ENCODE peak calls at places on chromosomes 1 and 21, in five cellular contexts. K is fibroblast of lung, B is foreskin fibroblast, G is fibroblast of mammary gland, U is transverse colon. C is an unnamed sample.

GRCh38 chr21:39776589-39776988 is 31.6 kb downstream of the IGSF5 start:
- DNase-seq in B (no peak), K (no peak), G (no peak), U (no peak), C (no peak)

GRCh38 chr21:42386034-42386591 is 9.7 kb downstream of the TMPRSS3 start:
- DNase-seq in K (no peak), U (peak), G (no peak), B (no peak), C (no peak)

GRCh38 chr1:161962094-161962887 is 61.4 kb downstream of the OLFML2B start:
- DNase-seq in G (peak), K (peak), B (peak), U (no peak), C (no peak)

GRCh38 chr1:48498096-48498791 is 26.2 kb upstream of the SPATA6 start:
- DNase-seq in B (peak), U (peak), G (peak), K (peak), C (peak)

GRCh38 chr1:44500181-44501021 is 95.3 kb downstream of the RNF220 start:
- DNase-seq in U (no peak), G (peak), K (peak), B (no peak), C (no peak)

GRCh38 chr21:45972716-45973474 is 8.7 kb upstream of the COL6A1 start:
- DNase-seq in G (peak), U (peak), B (peak), K (peak), C (no peak)

GRCh38 chr1:58149266-58149812 is 397.2 kb downstream of the OMA1 start:
- DNase-seq in B (no peak), U (no peak), G (no peak), K (no peak), C (no peak)

GRCh38 chr1:225735252-225736149 is 42.1 kb upstream of the SRP9 start:
- DNase-seq in K (peak), U (peak), B (peak), G (peak), C (peak)

GRCh38 chr1:30342535-30343141 is 380.7 kb downstream of the MATN1 start:
- DNase-seq in B (no peak), K (no peak), U (no peak), G (no peak), C (no peak)

GRCh38 chr1:28926629-28927441 is 12.5 kb downstream of the EPB41 start:
- DNase-seq in G (no peak), B (no peak), U (no peak), K (no peak), C (no peak)

GRCh38 chr1:36540056-36540455 is 57.3 kb upstream of the CSF3R start:
- DNase-seq in G (no peak), K (no peak), B (no peak), U (no peak), C (no peak)

GRCh38 chr1:11690669-11691301 is 725 bp upstream of the DRAXIN start:
- DNase-seq in G (no peak), U (no peak), K (no peak), B (no peak), C (peak)

GRCh38 chr1:61790837-61791236 is 48.6 kb downstream of the PATJ start:
- DNase-seq in B (no peak), K (no peak), U (no peak), G (no peak), C (no peak)

GRCh38 chr1:99726818-99727217 is 39.6 kb downstream of the FRRS1 start:
- DNase-seq in K (no peak), U (peak), B (no peak), G (no peak), C (no peak)

GRCh38 chr1:178495158-178495557 is 1.6 kb downstream of the CLEC20A start:
- DNase-seq in G (no peak), U (no peak), B (no peak), K (no peak), C (peak)

DNA sequence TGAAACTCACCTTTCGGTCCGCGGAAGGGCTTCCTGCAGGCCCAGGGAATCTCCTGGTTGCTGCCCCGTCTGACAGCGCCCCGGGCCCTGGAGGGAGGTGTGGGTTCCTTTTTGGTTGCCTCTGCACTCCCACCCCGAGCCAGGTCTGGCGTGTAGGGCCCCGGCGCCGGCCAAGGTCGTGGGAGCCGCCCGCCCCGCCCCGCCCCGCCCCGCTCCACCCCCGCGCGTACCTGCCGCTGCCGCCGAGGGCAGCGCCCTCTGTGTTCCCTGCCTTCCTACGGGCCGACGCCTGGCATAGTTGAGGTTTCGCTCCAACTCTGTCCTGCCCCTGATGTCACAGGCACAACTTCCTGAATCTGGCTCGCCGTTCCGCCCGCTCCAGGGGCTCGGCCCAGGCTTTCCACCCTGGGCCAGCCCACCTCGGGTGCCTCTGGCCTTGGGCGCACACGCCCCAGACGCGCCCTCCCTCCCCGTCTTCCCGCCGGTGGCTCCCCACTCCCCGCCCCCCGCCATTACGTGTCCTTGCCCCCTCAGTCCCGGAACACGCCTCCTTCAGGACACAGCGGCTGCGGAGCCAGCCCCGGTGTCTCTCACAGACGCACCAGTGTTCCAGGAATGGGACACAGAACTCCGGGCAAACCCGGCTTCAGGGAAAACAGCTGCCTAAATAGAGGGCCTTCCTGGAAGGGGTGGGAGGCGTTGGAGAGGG is at the start of gene KIAA0040:
- DNase-seq in G (no peak), B (peak), U (peak), K (no peak), C (no peak)
- TF ChIP-seq CTCF in G (no peak), B (no peak), U (no peak), K (no peak), C (no peak)

GRCh38 chr1:223343692-223344091 is 20.3 kb downstream of the SUSD4 start:
- DNase-seq in U (no peak), K (no peak), G (no peak), B (no peak), C (no peak)

GRCh38 chr1:223347583-223347982 is 16.4 kb downstream of the SUSD4 start:
- DNase-seq in G (no peak), B (no peak), U (no peak), K (no peak), C (no peak)

GRCh38 chr1:223346311-223346710 is 17.7 kb downstream of the SUSD4 start:
- DNase-seq in U (no peak), G (no peak), K (no peak), B (no peak), C (no peak)

GRCh38 chr1:223344491-223344890 is 19.5 kb downstream of the SUSD4 start:
- DNase-seq in B (no peak), K (no peak), G (no peak), U (no peak), C (no peak)

GRCh38 chr1:223345720-223346119 is 18.3 kb downstream of the SUSD4 start:
- DNase-seq in K (no peak), G (no peak), B (no peak), U (no peak), C (no peak)
- TF ChIP-seq CTCF in K (no peak), G (no peak), B (no peak), U (no peak), C (no peak)

GRCh38 chr1:192808588-192809285 is at the start of gene RGS2:
- DNase-seq in B (peak), G (peak), K (peak), U (peak), C (peak)

GRCh38 chr1:192809286-192810252 is 730 bp downstream of the RGS2 start:
- DNase-seq in U (peak), K (peak), B (peak), G (peak), C (no peak)

GRCh38 chr1:192805832-192806323 is 3.0 kb upstream of the RGS2 start:
- DNase-seq in K (peak), B (peak), U (no peak), G (peak), C (no peak)

GRCh38 chr1:192807968-192808587 is 761 bp upstream of the RGS2 start:
- DNase-seq in G (peak), K (peak), B (peak), U (no peak), C (no peak)

DNA sequence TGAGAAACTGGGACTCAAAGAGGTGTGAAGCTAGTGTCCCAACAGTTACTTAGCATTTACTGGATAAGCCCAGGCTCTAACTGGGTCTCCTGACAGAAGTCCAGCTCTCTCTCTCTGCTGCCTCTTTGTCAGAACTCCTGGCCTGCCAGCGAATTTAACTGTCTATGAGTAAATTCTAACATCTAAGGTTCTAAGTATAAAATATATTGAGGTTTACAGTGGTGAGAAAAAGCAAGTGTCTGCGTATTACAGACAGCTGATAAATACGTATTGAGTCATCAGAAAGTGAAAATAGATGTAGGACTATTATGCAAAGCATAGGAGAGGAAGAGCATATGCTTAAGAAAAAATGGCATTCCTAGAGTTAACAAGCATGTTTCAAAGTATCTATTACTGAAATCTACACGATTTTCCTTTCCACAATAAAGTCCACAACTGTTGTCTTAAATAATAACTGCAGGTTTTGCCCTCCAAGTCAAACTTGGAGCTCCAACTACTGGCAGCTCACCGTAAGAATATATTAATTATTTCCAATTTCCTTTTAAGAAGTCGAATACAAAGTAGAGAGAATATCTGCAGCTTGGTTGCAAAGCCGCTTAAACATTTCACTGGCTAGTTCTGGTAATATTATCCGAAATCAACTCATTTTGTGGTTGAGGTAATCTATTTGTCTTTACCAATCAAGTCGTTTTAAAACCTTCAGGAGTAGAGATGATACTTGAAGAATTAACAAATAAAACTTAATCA is 1.4 kb upstream of the RGS2 start:
- DNase-seq in K (peak), G (peak), U (no peak), B (no peak), C (no peak)
- TF ChIP-seq CTCF in K (peak), G (peak), U (no peak), B (no peak), C (peak)

GRCh38 chr1:184340984-184341383 is 45.8 kb upstream of the C1orf21 start:
- DNase-seq in G (peak), K (peak), B (no peak), U (no peak), C (no peak)
- TF ChIP-seq CTCF in G (peak), K (peak), B (peak), U (no peak), C (no peak)

GRCh38 chr1:233316473-233316872 is 11.1 kb upstream of the MAP3K21 start:
- DNase-seq in B (no peak), K (no peak), U (no peak), G (no peak), C (no peak)
- TF ChIP-seq CTCF in B (no peak), K (no peak), U (no peak), G (no peak), C (no peak)

GRCh38 chr1:77533660-77534295 is 148.7 kb downstream of the ZZZ3 start:
- DNase-seq in U (peak), G (peak), B (peak), K (peak), C (no peak)
- TF ChIP-seq CTCF in U (peak), G (peak), B (peak), K (peak), C (peak)

DNA sequence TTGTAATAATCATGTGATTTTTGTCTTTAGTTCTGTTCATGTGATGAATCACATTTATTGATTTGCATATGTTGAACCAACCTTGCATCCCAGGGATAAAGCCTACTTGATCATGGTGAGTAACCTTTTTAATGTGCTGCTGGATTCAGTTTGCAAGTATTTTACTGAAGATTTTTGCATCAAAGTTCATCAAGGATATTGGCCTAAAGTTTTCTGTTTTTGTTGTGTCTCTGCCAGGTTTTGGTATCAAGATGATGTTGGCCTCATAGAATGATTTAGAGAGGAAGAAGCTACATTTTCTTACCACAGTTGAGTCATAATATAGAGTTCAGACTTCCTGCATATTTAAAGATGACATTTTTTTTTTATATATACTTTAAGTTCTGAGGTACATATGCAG is 455.9 kb downstream of the PLPP3 start:
- DNase-seq in B (peak), K (no peak), U (no peak), G (peak), C (no peak)
- TF ChIP-seq CTCF in B (no peak), K (no peak), U (no peak), G (no peak), C (no peak)

GRCh38 chr1:224175615-224176014 is 7.4 kb upstream of the DEGS1 start:
- DNase-seq in K (no peak), G (peak), U (no peak), B (no peak), C (peak)
- TF ChIP-seq CTCF in K (peak), G (no peak), U (no peak), B (no peak), C (no peak)

GRCh38 chr1:119674835-119675289 is 26.8 kb upstream of the ZNF697 start:
- DNase-seq in K (peak), U (peak), B (no peak), G (peak), C (no peak)
- TF ChIP-seq CTCF in K (no peak), U (no peak), B (no peak), G (no peak), C (no peak)